ENCODE peak calls at places on chromosome 10, in six cellular contexts. J is left lung; A is mesendoderm; V is endothelial cell of umbilical vein; L is naive thymus-derived CD4-positive, alpha-beta T cell; S is neural progenitor cell. G is an unnamed sample.

GRCh38 chr10:97444212-97444611 is 1.6 kb downstream of the EXOSC1 start:
- DNase-seq in J (no peak), A (no peak), V (no peak), L (no peak), S (no peak), G (no peak)

GRCh38 chr10:80136134-80136571 is 3.6 kb downstream of the PLAC9 start:
- DNase-seq in J (no peak), A (no peak), V (peak), L (no peak), S (no peak), G (no peak)

GRCh38 chr10:43078986-43079273 is 2.1 kb downstream of the RET start:
- DNase-seq in J (no peak), A (peak), V (no peak), L (no peak), S (peak), G (no peak)

GRCh38 chr10:10914129-10914528 is 103.5 kb upstream of the CELF2 start:
- DNase-seq in J (no peak), A (no peak), V (no peak), L (no peak), S (no peak), G (no peak)

GRCh38 chr10:103232772-103233488 is 12.8 kb upstream of the RPEL1 start:
- DNase-seq in J (no peak), A (no peak), V (no peak), L (no peak), S (no peak), G (no peak)

GRCh38 chr10:47092822-47093221 is 181.6 kb downstream of the PTPN20 start:
- DNase-seq in J (peak), A (no peak), V (no peak), L (no peak), S (no peak), G (no peak)

GRCh38 chr10:69961864-69962745 is 90.5 kb upstream of the MACROH2A2 start:
- DNase-seq in J (peak), A (no peak), V (no peak), L (no peak), S (no peak), G (no peak)

GRCh38 chr10:127913368-127913759 is 6.5 kb downstream of the PTPRE start:
- DNase-seq in J (no peak), A (no peak), V (no peak), L (no peak), S (no peak), G (no peak)

GRCh38 chr10:132460691-132461090 is 63.7 kb downstream of the PWWP2B start:
- DNase-seq in J (no peak), A (no peak), V (no peak), L (no peak), S (no peak), G (no peak)

GRCh38 chr10:6204063-6204340 is 1.3 kb downstream of the PFKFB3 start:
- DNase-seq in J (peak), A (peak), V (no peak), L (peak), S (peak), G (no peak)

GRCh38 chr10:92722349-92722748 is 32.6 kb downstream of the HHEX start:
- DNase-seq in J (no peak), A (no peak), V (no peak), L (no peak), S (no peak), G (no peak)

GRCh38 chr10:22766693-22767092 is 52.3 kb upstream of the PIP4K2A start:
- DNase-seq in J (no peak), A (no peak), V (no peak), L (no peak), S (no peak), G (no peak)

GRCh38 chr10:124802313-124802675 is 675 bp downstream of the ABRAXAS2 start:
- DNase-seq in J (no peak), A (no peak), V (peak), L (no peak), S (no peak), G (no peak)

GRCh38 chr10:27564880-27565279 is 60.8 kb downstream of the RAB18 start:
- DNase-seq in J (no peak), A (no peak), V (no peak), L (no peak), S (no peak), G (no peak)

GRCh38 chr10:69345402-69345801 is 67.1 kb downstream of the HK1 start:
- DNase-seq in J (no peak), A (no peak), V (no peak), L (no peak), S (no peak), G (no peak)

GRCh38 chr10:3874988-3875841 is 90.2 kb upstream of the KLF6 start:
- DNase-seq in J (no peak), A (no peak), V (no peak), L (no peak), S (no peak), G (no peak)

GRCh38 chr10:116690356-116691078 is 51.8 kb downstream of the HSPA12A start:
- DNase-seq in J (no peak), A (peak), V (no peak), L (no peak), S (peak), G (no peak)

GRCh38 chr10:70163448-70163847 is 6.9 kb downstream of the SAR1A start:
- DNase-seq in J (no peak), A (no peak), V (no peak), L (no peak), S (no peak), G (no peak)

GRCh38 chr10:77223532-77224460 is 413.8 kb downstream of the KCNMA1 start:
- DNase-seq in J (no peak), A (no peak), V (no peak), L (no peak), S (no peak), G (no peak)

GRCh38 chr10:30437039-30437781 is 3.2 kb downstream of the MAP3K8 start:
- DNase-seq in J (no peak), A (peak), V (peak), L (no peak), S (no peak), G (no peak)

GRCh38 chr10:59362991-59363390 is 642 bp upstream of the FAM13C start:
- DNase-seq in J (peak), A (peak), V (peak), L (no peak), S (peak), G (no peak)

GRCh38 chr10:11593612-11594011 is 17.8 kb downstream of the USP6NL start:
- DNase-seq in J (no peak), A (no peak), V (no peak), L (no peak), S (no peak), G (no peak)

GRCh38 chr10:103506061-103506460 is 12.6 kb downstream of the NEURL1 start:
- DNase-seq in J (no peak), A (no peak), V (no peak), L (no peak), S (no peak), G (no peak)

GRCh38 chr10:106612381-106612780 is 552.1 kb downstream of the SORCS1 start:
- DNase-seq in J (no peak), A (no peak), V (no peak), L (no peak), S (no peak), G (no peak)

GRCh38 chr10:118977864-118978263 is 51.6 kb upstream of the NANOS1 start:
- DNase-seq in J (no peak), A (no peak), V (no peak), L (no peak), S (no peak), G (no peak)

GRCh38 chr10:113494736-113495135 is 58.1 kb upstream of the HABP2 start:
- DNase-seq in J (no peak), A (peak), V (no peak), L (no peak), S (no peak), G (no peak)
- H3K27ac ChIP-seq in J (no peak), A (no peak), V (no peak), L (no peak), S (no peak), G (no peak)

GRCh38 chr10:91558473-91558872 is 74.4 kb downstream of the PPP1R3C start:
- DNase-seq in J (no peak), A (no peak), V (no peak), L (no peak), S (no peak), G (no peak)

GRCh38 chr10:91559170-91559569 is 73.7 kb downstream of the PPP1R3C start:
- DNase-seq in J (no peak), A (no peak), V (no peak), L (no peak), S (no peak), G (no peak)

GRCh38 chr10:91557540-91558231 is 75.2 kb downstream of the PPP1R3C start:
- DNase-seq in J (no peak), A (no peak), V (no peak), L (no peak), S (no peak), G (no peak)

GRCh38 chr10:91556691-91557529 is 76.0 kb downstream of the PPP1R3C start:
- DNase-seq in J (no peak), A (no peak), V (no peak), L (no peak), S (no peak), G (no peak)

DNA sequence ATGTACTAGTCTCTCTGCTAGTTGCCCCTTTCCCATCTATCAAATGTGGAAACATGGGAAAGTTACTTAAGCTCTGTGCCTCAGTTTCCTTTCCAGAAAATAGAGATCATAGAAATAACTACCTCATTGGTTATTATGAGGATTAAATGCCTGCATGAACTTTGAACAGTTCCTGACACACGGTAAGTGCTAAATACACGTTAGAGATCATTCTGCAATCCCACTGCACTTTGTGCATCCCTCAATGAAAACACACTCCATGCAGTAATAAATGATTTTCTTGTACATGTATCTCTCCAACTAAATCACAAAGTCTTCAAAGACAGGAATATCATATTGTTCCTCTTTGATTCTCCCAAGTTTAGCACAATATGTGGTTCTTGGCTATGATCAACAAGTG is 73.1 kb downstream of the PPP1R3C start:
- DNase-seq in J (no peak), A (no peak), V (no peak), L (no peak), S (no peak), G (no peak)
- H3K27ac ChIP-seq in J (no peak), A (no peak), V (no peak), L (no peak), S (no peak), G (no peak)

DNA sequence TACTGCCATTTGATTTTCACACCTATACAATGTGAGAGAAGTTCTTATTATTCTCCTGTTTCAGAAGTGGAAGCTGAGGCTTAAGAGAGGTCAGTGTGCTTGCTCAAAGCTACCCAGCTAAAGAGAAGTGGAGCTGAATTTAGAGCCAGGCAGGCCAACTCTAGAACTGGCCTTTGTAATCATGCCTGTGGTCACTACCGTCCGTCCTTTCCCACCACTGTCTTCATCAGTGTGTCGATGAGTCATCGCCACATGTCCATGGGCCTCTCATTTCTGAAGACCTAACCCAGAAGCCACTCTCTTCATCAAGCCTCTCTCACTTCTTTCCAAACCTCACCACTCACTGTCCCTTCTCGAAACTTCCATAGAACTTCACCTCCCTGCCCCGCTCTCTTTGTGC is 237.8 kb downstream of the KIAA1217 start:
- DNase-seq in J (no peak), A (no peak), V (no peak), L (no peak), S (no peak), G (no peak)
- H3K27ac ChIP-seq in J (no peak), A (no peak), V (no peak), L (no peak), S (no peak), G (no peak)

GRCh38 chr10:31583358-31583757 is 264.3 kb downstream of the ZEB1 start:
- DNase-seq in J (no peak), A (peak), V (no peak), L (no peak), S (no peak), G (no peak)

GRCh38 chr10:31580646-31581045 is 261.6 kb downstream of the ZEB1 start:
- DNase-seq in J (no peak), A (no peak), V (no peak), L (no peak), S (no peak), G (no peak)

GRCh38 chr10:31582365-31583052 is 263.5 kb downstream of the ZEB1 start:
- DNase-seq in J (no peak), A (peak), V (peak), L (no peak), S (no peak), G (no peak)

GRCh38 chr10:31584098-31584631 is 265.1 kb downstream of the ZEB1 start:
- DNase-seq in J (no peak), A (peak), V (no peak), L (no peak), S (no peak), G (no peak)

DNA sequence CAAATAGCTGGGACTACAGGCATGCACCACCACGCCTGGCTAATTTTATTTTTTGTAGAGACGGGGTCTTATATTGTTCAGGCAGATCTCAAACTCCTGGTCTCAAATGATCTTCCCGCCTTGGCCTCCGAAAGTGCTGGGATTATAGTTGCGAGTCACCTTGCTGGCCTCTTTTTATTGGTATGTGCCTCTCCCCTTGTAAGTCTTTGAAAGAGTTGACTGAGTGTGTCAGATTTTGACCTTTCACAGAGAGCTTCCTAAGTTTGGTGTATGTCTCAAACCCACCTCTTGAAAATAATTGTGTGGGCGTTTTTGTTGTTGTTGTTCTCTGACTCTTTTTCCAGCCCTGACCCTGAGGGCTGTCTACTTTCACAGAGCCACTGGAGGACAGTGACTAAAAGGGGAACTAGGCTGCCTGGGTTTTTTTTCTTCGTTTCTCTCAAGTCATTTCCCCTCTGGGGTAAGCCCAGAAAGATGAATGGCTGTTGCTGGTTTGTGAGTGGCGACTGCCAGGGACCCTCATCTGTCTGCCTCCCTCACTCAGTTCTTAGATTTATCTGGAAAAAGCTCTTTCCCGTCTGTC is 262.8 kb downstream of the ZEB1 start:
- DNase-seq in J (no peak), A (no peak), V (no peak), L (no peak), S (no peak), G (no peak)
- H3K27ac ChIP-seq in J (no peak), A (no peak), V (no peak), L (no peak), S (no peak), G (no peak)

GRCh38 chr10:73248259-73248724 is 1.2 kb upstream of the DNAJC9 start:
- DNase-seq in J (no peak), A (no peak), V (no peak), L (no peak), S (no peak), G (no peak)
- H3K27ac ChIP-seq in J (no peak), A (no peak), V (no peak), L (peak), S (peak), G (peak)

GRCh38 chr10:14585287-14586193 is 189.2 kb downstream of the FAM107B start:
- DNase-seq in J (no peak), A (peak), V (no peak), L (no peak), S (no peak), G (no peak)
- H3K27ac ChIP-seq in J (no peak), A (no peak), V (peak), L (peak), S (no peak), G (no peak)